ENCODE peak calls at places on chromosome 3, in five cellular contexts. F is T-helper 9 cell, U is IMR-90, T is GM04504, B is iPS-NIHi11. Z is an unnamed sample.

GRCh38 chr3:10623578-10624275 is 118.3 kb upstream of the ATP2B2 start:
- DNase-seq in U (no peak), B (no peak), T (no peak), F (no peak), Z (no peak)

GRCh38 chr3:59563966-59564365 is 514.1 kb upstream of the CFAP20DC start:
- DNase-seq in U (no peak), B (no peak), F (no peak), T (no peak), Z (no peak)

GRCh38 chr3:73473578-73474448 is 150.9 kb downstream of the PDZRN3 start:
- DNase-seq in F (no peak), U (no peak), B (no peak), T (no peak), Z (no peak)

GRCh38 chr3:157347577-157348303 is 88.9 kb upstream of the PTX3 start:
- DNase-seq in U (no peak), T (no peak), F (no peak), B (peak; percentile 59), Z (peak; percentile 64)

GRCh38 chr3:132593241-132593949 is 3.7 kb upstream of the ACKR4 start:
- DNase-seq in T (peak; percentile 13), F (no peak), B (no peak), U (peak; percentile 27), Z (no peak)

GRCh38 chr3:171088984-171089754 is 62.6 kb upstream of the SLC2A2 start:
- DNase-seq in U (peak; percentile 95), B (no peak), F (no peak), T (peak; percentile 70), Z (peak; percentile 55)

GRCh38 chr3:57080171-57080570 is 19.7 kb downstream of the SPATA12 start:
- DNase-seq in T (no peak), B (peak; percentile 29), F (no peak), U (no peak), Z (no peak)

GRCh38 chr3:98536456-98537017 is 4.8 kb downstream of the GPR15 start:
- DNase-seq in U (no peak), B (no peak), T (no peak), F (no peak), Z (no peak)

Z was measured in islet precursor cell.